ENCODE peak calls at places on chromosome 7, in ten cellular contexts. One of them, this sample, is unnamed.

GRCh38 chr7:136874393-136875032 is 6.1 kb downstream of the CHRM2 start:
- DNase-seq in spleen: no peak
- DNase-seq in ovary: no peak
- DNase-seq in sigmoid colon: no peak
- DNase-seq in GM12878: no peak
- DNase-seq in heart left ventricle: no peak
- DNase-seq in lower leg skin: no peak
- DNase-seq in H1: no peak
- DNase-seq in esophagus squamous epithelium: no peak
- DNase-seq in thyroid gland: no peak
- DNase-seq in this sample: peak; percentile 11

GRCh38 chr7:73623798-73624668 is at the start of gene MLXIPL:
- DNase-seq in spleen: peak; percentile 84
- DNase-seq in ovary: peak; percentile 53
- DNase-seq in sigmoid colon: peak; percentile 80
- DNase-seq in GM12878: no peak
- DNase-seq in heart left ventricle: peak; percentile 83
- DNase-seq in lower leg skin: peak; percentile 93
- DNase-seq in H1: peak; percentile 94
- DNase-seq in esophagus squamous epithelium: no peak
- DNase-seq in thyroid gland: peak; percentile 92
- DNase-seq in this sample: peak; percentile 71

GRCh38 chr7:27873981-27874957 is 134.3 kb downstream of the TAX1BP1 start:
- DNase-seq in spleen: no peak
- DNase-seq in ovary: peak; percentile 50
- DNase-seq in sigmoid colon: no peak
- DNase-seq in GM12878: no peak
- DNase-seq in heart left ventricle: peak; percentile 79
- DNase-seq in lower leg skin: no peak
- DNase-seq in H1: no peak
- DNase-seq in esophagus squamous epithelium: no peak
- DNase-seq in thyroid gland: peak; percentile 86
- DNase-seq in this sample: no peak

GRCh38 chr7:68776326-68776725 is 821.9 kb upstream of the AUTS2 start:
- DNase-seq in spleen: no peak
- DNase-seq in ovary: no peak
- DNase-seq in sigmoid colon: no peak
- DNase-seq in GM12878: no peak
- DNase-seq in heart left ventricle: no peak
- DNase-seq in lower leg skin: no peak
- DNase-seq in H1: no peak
- DNase-seq in esophagus squamous epithelium: no peak
- DNase-seq in thyroid gland: no peak
- DNase-seq in this sample: no peak

GRCh38 chr7:13032524-13032923 is 345.1 kb downstream of the ARL4A start:
- DNase-seq in spleen: no peak
- DNase-seq in ovary: no peak
- DNase-seq in sigmoid colon: no peak
- DNase-seq in GM12878: no peak
- DNase-seq in heart left ventricle: no peak
- DNase-seq in lower leg skin: no peak
- DNase-seq in H1: no peak
- DNase-seq in esophagus squamous epithelium: no peak
- DNase-seq in thyroid gland: no peak
- DNase-seq in this sample: peak; percentile 1

GRCh38 chr7:149741629-149742028 is 31.8 kb downstream of the ZNF467 start:
- DNase-seq in spleen: peak; percentile 68
- DNase-seq in ovary: no peak
- DNase-seq in sigmoid colon: no peak
- DNase-seq in GM12878: no peak
- DNase-seq in heart left ventricle: no peak
- DNase-seq in lower leg skin: no peak
- DNase-seq in H1: peak; percentile 43
- DNase-seq in esophagus squamous epithelium: no peak
- DNase-seq in thyroid gland: no peak
- DNase-seq in this sample: no peak

GRCh38 chr7:125847055-125847454 is 917.4 kb upstream of the POT1 start:
- DNase-seq in spleen: no peak
- DNase-seq in ovary: no peak
- DNase-seq in sigmoid colon: no peak
- DNase-seq in GM12878: no peak
- DNase-seq in heart left ventricle: no peak
- DNase-seq in lower leg skin: no peak
- DNase-seq in H1: no peak
- DNase-seq in esophagus squamous epithelium: no peak
- DNase-seq in thyroid gland: no peak
- DNase-seq in this sample: no peak

GRCh38 chr7:26143298-26144044 is 8.5 kb upstream of the NFE2L3 start:
- DNase-seq in spleen: no peak
- DNase-seq in ovary: no peak
- DNase-seq in sigmoid colon: no peak
- DNase-seq in GM12878: no peak
- DNase-seq in heart left ventricle: no peak
- DNase-seq in lower leg skin: no peak
- DNase-seq in H1: no peak
- DNase-seq in esophagus squamous epithelium: no peak
- DNase-seq in thyroid gland: no peak
- DNase-seq in this sample: no peak

DNA sequence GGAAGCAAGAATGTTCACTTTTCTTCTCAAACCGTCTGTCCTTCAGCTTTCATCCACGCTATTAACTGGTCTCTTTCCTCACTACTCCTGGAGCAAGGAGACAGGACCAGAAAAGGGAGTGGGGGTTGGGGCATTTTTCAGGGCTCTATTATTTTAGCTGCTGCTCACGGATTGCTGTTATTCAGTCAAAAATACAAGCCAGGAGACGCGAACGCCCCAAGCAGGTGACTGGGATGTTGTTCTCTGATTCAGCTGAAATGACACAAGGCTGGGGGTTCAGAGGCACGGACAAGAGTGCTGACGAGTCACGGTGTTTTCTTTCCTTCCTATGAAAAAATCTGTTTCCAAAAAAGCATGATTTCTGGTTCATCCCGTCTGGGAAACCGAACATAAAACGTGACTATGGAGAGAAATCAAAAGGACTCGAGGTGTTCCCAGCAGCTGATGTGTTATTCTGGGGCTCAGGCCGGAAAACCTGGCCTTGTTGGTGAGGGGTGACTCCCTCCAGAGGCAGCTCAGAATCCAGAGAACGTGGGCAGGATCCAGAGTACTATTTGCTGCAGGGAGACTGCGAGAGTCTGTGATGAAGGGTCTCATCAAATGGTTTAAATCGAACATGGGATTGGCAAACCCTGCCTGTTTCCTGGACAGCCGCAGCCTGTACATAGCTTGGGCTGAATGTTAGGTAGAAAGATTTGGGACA is 3.5 kb upstream of the INHBA start:
- DNase-seq in spleen: no peak
- DNase-seq in ovary: no peak
- DNase-seq in sigmoid colon: no peak
- DNase-seq in GM12878: no peak
- DNase-seq in heart left ventricle: no peak
- DNase-seq in lower leg skin: no peak
- DNase-seq in H1: no peak
- DNase-seq in esophagus squamous epithelium: no peak
- DNase-seq in thyroid gland: no peak
- DNase-seq in this sample: no peak
- TF ChIP-seq POLR2A in spleen: no peak
- TF ChIP-seq POLR2A in ovary: no peak
- TF ChIP-seq POLR2A in sigmoid colon: no peak
- TF ChIP-seq POLR2A in GM12878: no peak
- TF ChIP-seq POLR2A in heart left ventricle: no peak
- TF ChIP-seq POLR2A in lower leg skin: no peak
- TF ChIP-seq POLR2A in H1: no peak
- TF ChIP-seq POLR2A in esophagus squamous epithelium: no peak
- TF ChIP-seq POLR2A in thyroid gland: no peak
- TF ChIP-seq POLR2A in this sample: no peak

DNA sequence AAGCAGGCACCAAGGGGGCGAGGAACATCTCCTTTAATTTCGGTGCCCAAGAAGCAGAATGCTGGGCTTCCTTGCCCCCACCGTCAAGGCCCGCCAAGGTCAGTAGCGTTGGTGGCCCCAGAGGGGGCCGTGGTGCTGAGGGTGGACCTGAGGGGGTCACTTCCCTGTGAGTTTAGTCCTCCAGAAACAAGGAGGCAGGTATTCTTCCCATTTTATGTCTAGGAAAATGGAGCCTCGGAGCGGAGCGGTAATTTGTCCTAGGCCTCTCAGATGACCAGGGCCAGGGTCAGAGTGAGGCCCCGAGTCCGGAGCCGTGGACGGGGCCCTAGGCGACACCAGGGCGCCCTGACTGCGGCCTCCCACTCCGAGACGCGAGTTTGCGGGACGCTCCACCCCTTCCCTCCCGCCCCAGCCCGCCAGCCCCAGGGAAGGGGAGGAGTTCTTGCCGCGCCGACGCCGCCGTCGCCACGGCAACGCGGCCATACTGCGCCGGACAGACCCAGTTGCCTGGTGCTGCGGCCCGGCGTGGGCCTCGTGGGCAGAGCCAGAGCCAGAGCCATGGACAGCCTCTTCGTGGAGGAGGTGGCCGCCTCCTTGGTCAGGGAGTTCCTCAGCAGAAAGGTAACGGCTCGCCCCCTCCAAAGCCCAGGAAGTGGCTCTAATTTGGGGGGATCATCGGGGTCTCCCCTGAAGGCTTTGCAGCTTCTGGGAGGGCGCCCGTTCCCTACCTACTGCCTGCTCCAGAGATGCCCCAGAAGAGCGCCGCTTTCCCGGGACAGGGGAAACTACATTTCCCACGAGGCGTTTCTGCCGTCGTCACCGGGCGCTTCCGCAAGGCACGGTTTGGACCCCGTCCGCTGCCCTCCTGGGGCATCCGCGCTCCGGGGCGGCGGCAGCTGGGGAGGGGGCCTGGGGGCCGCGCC is at the start of gene MINDY4:
- DNase-seq in spleen: peak; percentile 93
- DNase-seq in ovary: peak; percentile 88
- DNase-seq in sigmoid colon: peak; percentile 93
- DNase-seq in GM12878: no peak
- DNase-seq in heart left ventricle: peak; percentile 93
- DNase-seq in lower leg skin: peak; percentile 94
- DNase-seq in H1: peak; percentile 86
- DNase-seq in esophagus squamous epithelium: no peak
- DNase-seq in thyroid gland: peak; percentile 83
- DNase-seq in this sample: peak; percentile 86
- TF ChIP-seq POLR2A in spleen: no peak
- TF ChIP-seq POLR2A in ovary: peak; percentile 25
- TF ChIP-seq POLR2A in sigmoid colon: no peak
- TF ChIP-seq POLR2A in GM12878: peak; percentile 46
- TF ChIP-seq POLR2A in heart left ventricle: peak; percentile 29
- TF ChIP-seq POLR2A in lower leg skin: no peak
- TF ChIP-seq POLR2A in H1: no peak
- TF ChIP-seq POLR2A in esophagus squamous epithelium: no peak
- TF ChIP-seq POLR2A in thyroid gland: peak; percentile 56
- TF ChIP-seq POLR2A in this sample: peak; percentile 53

GRCh38 chr7:143493755-143494154 is 16.1 kb downstream of the TAS2R41 start:
- DNase-seq in spleen: no peak
- DNase-seq in ovary: no peak
- DNase-seq in sigmoid colon: no peak
- DNase-seq in GM12878: no peak
- DNase-seq in heart left ventricle: no peak
- DNase-seq in lower leg skin: no peak
- DNase-seq in H1: no peak
- DNase-seq in esophagus squamous epithelium: no peak
- DNase-seq in thyroid gland: no peak
- DNase-seq in this sample: no peak

GRCh38 chr7:143492799-143493568 is 15.3 kb downstream of the TAS2R41 start:
- DNase-seq in spleen: no peak
- DNase-seq in ovary: no peak
- DNase-seq in sigmoid colon: no peak
- DNase-seq in GM12878: no peak
- DNase-seq in heart left ventricle: no peak
- DNase-seq in lower leg skin: no peak
- DNase-seq in H1: no peak
- DNase-seq in esophagus squamous epithelium: no peak
- DNase-seq in thyroid gland: no peak
- DNase-seq in this sample: no peak

GRCh38 chr7:143490719-143491306 is 13.1 kb downstream of the TAS2R41 start:
- DNase-seq in spleen: no peak
- DNase-seq in ovary: no peak
- DNase-seq in sigmoid colon: no peak
- DNase-seq in GM12878: no peak
- DNase-seq in heart left ventricle: peak; percentile 54
- DNase-seq in lower leg skin: no peak
- DNase-seq in H1: no peak
- DNase-seq in esophagus squamous epithelium: no peak
- DNase-seq in thyroid gland: peak; percentile 27
- DNase-seq in this sample: peak; percentile 4

GRCh38 chr7:143494622-143495021 is 16.9 kb downstream of the TAS2R41 start:
- DNase-seq in spleen: no peak
- DNase-seq in ovary: no peak
- DNase-seq in sigmoid colon: no peak
- DNase-seq in GM12878: no peak
- DNase-seq in heart left ventricle: no peak
- DNase-seq in lower leg skin: no peak
- DNase-seq in H1: no peak
- DNase-seq in esophagus squamous epithelium: no peak
- DNase-seq in thyroid gland: no peak
- DNase-seq in this sample: no peak

DNA sequence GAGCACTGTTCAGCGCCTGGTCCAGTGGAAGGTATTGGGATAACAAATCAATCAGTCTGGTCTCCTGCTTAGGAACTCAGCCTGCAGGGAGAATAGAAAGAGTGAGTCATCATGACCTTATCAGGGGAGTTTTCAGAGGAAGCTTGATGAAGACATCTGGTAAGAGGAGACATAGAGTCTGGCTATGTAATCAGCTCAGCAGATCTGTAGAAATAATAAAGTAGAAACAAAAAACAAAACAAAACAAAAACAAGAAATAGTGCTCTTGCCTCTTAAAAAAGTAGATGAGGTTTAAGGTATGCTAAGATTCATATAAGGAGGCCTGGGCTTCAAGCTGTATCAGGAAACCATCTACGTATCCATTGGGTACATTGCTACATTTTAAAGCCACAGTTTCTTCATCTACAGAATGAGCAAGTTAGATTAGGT is 14.4 kb downstream of the TAS2R41 start:
- DNase-seq in spleen: no peak
- DNase-seq in ovary: no peak
- DNase-seq in sigmoid colon: no peak
- DNase-seq in GM12878: no peak
- DNase-seq in heart left ventricle: no peak
- DNase-seq in lower leg skin: no peak
- DNase-seq in H1: no peak
- DNase-seq in esophagus squamous epithelium: no peak
- DNase-seq in thyroid gland: no peak
- DNase-seq in this sample: no peak
- TF ChIP-seq POLR2A in spleen: no peak
- TF ChIP-seq POLR2A in ovary: no peak
- TF ChIP-seq POLR2A in sigmoid colon: no peak
- TF ChIP-seq POLR2A in GM12878: no peak
- TF ChIP-seq POLR2A in heart left ventricle: no peak
- TF ChIP-seq POLR2A in lower leg skin: no peak
- TF ChIP-seq POLR2A in H1: no peak
- TF ChIP-seq POLR2A in esophagus squamous epithelium: no peak
- TF ChIP-seq POLR2A in thyroid gland: no peak
- TF ChIP-seq POLR2A in this sample: no peak

DNA sequence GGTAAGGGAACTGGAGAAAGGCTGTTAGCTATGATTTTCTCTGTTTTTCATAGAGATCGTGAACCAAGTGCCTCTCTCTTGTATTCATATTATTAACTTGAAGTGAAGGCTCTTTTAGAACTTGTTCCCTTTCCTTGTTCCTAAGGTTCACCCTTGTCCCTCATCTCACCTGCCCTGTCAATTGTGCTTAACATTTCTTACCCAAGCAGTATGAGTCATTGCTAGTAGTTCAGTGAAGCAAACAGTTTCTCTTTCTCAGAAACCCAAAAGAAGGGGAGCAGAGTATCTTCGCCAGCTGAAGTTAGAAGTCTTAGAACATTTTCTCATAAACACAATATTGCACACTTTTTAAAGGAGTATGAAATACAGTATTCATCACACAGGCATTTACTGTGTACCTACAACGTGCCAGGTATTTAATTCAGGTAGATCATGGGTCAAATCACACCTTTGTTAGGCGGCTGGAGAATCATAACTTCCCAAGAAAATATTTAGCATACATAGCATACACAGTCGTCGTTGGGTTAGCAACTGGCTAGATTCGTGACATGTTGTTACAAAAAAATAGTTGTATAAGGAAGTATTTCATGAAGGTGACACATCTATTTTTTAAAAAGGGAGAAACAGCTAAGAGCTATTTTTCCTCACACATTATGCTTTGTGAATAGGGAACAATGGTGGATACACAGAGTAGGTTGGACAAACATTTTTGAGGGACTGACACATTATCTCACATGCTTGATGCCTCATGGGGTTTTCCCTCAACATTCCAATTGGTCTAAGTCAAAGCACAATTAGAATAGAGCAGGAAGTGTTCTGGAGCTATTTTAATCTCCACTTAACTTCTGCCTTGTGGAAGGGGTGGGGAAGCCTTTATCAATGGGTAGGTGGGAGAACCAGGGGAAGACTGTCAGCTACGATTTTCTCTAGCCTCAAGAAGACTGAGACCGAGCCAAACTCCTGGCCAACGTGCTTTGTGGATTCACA is 13.2 kb downstream of the HDAC9 start:
- DNase-seq in spleen: no peak
- DNase-seq in ovary: no peak
- DNase-seq in sigmoid colon: no peak
- DNase-seq in GM12878: no peak
- DNase-seq in heart left ventricle: no peak
- DNase-seq in lower leg skin: no peak
- DNase-seq in H1: no peak
- DNase-seq in esophagus squamous epithelium: no peak
- DNase-seq in thyroid gland: no peak
- DNase-seq in this sample: no peak
- TF ChIP-seq POLR2A in spleen: no peak
- TF ChIP-seq POLR2A in ovary: no peak
- TF ChIP-seq POLR2A in sigmoid colon: no peak
- TF ChIP-seq POLR2A in GM12878: peak; percentile 18
- TF ChIP-seq POLR2A in heart left ventricle: no peak
- TF ChIP-seq POLR2A in lower leg skin: no peak
- TF ChIP-seq POLR2A in H1: no peak
- TF ChIP-seq POLR2A in esophagus squamous epithelium: no peak
- TF ChIP-seq POLR2A in thyroid gland: no peak
- TF ChIP-seq POLR2A in this sample: no peak